ENCODE peak calls at places on chromosomes 6 and 20, in four cellular contexts. C is GM12878, V is K562, I is HCT116. W is an unnamed sample.

GRCh38 chr20:35104685-35105295 is 12.2 kb upstream of the TRPC4AP start:
- DNase-seq in C (no peak), V (no peak), I (no peak), W (no peak)

GRCh38 chr20:62307226-62308101 is 4.7 kb downstream of the ADRM1 start:
- DNase-seq in C (no peak), V (no peak), I (no peak), W (no peak)

GRCh38 chr6:80676386-80676785 is 569.9 kb downstream of the BCKDHB start:
- DNase-seq in C (no peak), V (no peak), I (no peak), W (no peak)

GRCh38 chr6:100461273-100461919 is 3.3 kb downstream of the SIM1 start:
- DNase-seq in C (no peak), V (no peak), I (no peak), W (peak; percentile 76)

GRCh38 chr20:11881453-11881852 is 36.2 kb upstream of the BTBD3 start:
- DNase-seq in C (no peak), V (no peak), I (no peak), W (no peak)

GRCh38 chr20:2301164-2301622 is 5.4 kb downstream of the TGM3 start:
- DNase-seq in C (peak; percentile 89), V (peak; percentile 29), I (no peak), W (no peak)

GRCh38 chr20:17443326-17443858 is 87.8 kb downstream of the BFSP1 start:
- DNase-seq in C (no peak), V (no peak), I (no peak), W (no peak)

GRCh38 chr6:156782691-156783320 is 5.6 kb downstream of the ARID1B start:
- DNase-seq in C (no peak), V (no peak), I (no peak), W (no peak)

GRCh38 chr20:23203951-23204730 is 118.0 kb upstream of the CD93 start:
- DNase-seq in C (no peak), V (no peak), I (no peak), W (no peak)

GRCh38 chr6:24720131-24720603 is 1.2 kb upstream of the C6orf62 start:
- DNase-seq in C (no peak), V (peak; percentile 64), I (no peak), W (no peak)

GRCh38 chr6:73790572-73790971 is 94.6 kb downstream of the CD109 start:
- DNase-seq in C (no peak), V (no peak), I (no peak), W (no peak)

GRCh38 chr6:108621117-108621516 is 60.4 kb downstream of the FOXO3 start:
- DNase-seq in C (no peak), V (no peak), I (peak; percentile 23), W (peak; percentile 15)

GRCh38 chr6:109424946-109425345 is 15.5 kb downstream of the PPIL6 start:
- DNase-seq in C (no peak), V (no peak), I (no peak), W (no peak)

GRCh38 chr6:137231895-137232294 is 12.7 kb upstream of the IFNGR1 start:
- DNase-seq in C (no peak), V (no peak), I (no peak), W (no peak)

GRCh38 chr6:63492476-63492875 is 79.8 kb upstream of the LOC128125822 start:
- DNase-seq in C (no peak), V (no peak), I (no peak), W (no peak)

GRCh38 chr20:25280574-25281535 is 33.0 kb downstream of the PYGB start:
- DNase-seq in C (no peak), V (no peak), I (no peak), W (peak; percentile 41)

GRCh38 chr6:74671558-74672025 is 534.3 kb downstream of the COL12A1 start:
- DNase-seq in C (no peak), V (no peak), I (no peak), W (no peak)

GRCh38 chr20:20465259-20465658 is 97.4 kb downstream of the INSM1 start:
- DNase-seq in C (no peak), V (no peak), I (no peak), W (no peak)

GRCh38 chr6:81763968-81764367 is 11.5 kb upstream of the TENT5A start:
- DNase-seq in C (no peak), V (no peak), I (no peak), W (no peak)

GRCh38 chr6:47414517-47415167 is 62.9 kb upstream of the CD2AP start:
- DNase-seq in C (peak; percentile 47), V (no peak), I (no peak), W (no peak)

GRCh38 chr20:4782373-4782772 is 60.7 kb downstream of the PRND start:
- DNase-seq in C (no peak), V (no peak), I (no peak), W (no peak)

DNA sequence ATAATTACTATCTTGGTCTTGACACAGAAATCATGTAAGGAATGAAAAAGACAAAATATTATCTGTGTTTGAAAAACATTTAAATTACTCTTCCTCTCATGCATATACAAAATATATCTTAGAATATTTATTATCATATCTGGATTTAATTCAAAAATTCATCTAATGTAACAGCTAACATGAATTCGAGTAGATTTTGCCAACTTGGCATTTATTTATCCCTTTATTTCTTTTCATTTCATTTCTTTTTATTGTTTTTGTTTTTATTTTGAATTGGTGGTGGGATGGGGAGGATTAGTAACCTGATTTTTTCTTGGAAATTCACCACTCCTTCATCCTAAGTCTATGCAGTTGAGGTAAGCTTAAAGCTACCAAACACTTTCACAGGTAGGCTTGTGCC is 508.7 kb downstream of the EPHA7 start:
- DNase-seq in C (no peak), V (no peak), I (no peak), W (no peak)
- TF ChIP-seq EGR1 in C (no peak), V (no peak), I (no peak), W (no peak)

GRCh38 chr6:85240787-85241186 is 209.1 kb upstream of the NT5E start:
- DNase-seq in C (no peak), V (no peak), I (no peak), W (no peak)
- TF ChIP-seq EGR1 in C (no peak), V (no peak), I (no peak), W (no peak)

GRCh38 chr6:36915599-36915998 is 29.8 kb downstream of the C6orf89 start:
- DNase-seq in C (no peak), V (no peak), I (no peak), W (no peak)
- TF ChIP-seq EGR1 in C (no peak), V (no peak), I (no peak), W (no peak)

DNA sequence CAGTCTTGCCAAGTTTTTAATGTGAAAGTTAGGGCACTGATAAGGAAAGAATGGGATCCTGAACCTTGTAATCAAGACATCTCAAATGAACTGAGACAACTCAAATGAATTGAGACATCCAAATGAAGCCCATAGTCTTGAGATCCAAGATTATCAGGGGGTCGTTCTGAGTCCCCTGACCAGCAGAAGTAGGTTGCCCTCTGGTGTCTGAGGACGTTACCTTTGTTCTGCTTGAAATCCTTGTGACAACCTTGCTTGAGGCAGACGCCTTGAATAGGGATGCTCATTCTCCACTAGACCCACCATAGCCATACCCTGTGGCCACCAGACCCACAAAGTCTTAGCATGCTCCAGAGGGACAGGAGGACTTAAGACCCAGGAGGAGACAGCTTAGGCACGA is 37.7 kb downstream of the ZBTB9 start:
- DNase-seq in C (no peak), V (peak; percentile 25), I (no peak), W (no peak)
- TF ChIP-seq EGR1 in C (no peak), V (no peak), I (no peak), W (no peak)

GRCh38 chr6:7939864-7940228 is 29.3 kb upstream of the TXNDC5 start:
- DNase-seq in C (no peak), V (no peak), I (no peak), W (no peak)
- TF ChIP-seq EGR1 in C (no peak), V (no peak), I (no peak), W (no peak)

DNA sequence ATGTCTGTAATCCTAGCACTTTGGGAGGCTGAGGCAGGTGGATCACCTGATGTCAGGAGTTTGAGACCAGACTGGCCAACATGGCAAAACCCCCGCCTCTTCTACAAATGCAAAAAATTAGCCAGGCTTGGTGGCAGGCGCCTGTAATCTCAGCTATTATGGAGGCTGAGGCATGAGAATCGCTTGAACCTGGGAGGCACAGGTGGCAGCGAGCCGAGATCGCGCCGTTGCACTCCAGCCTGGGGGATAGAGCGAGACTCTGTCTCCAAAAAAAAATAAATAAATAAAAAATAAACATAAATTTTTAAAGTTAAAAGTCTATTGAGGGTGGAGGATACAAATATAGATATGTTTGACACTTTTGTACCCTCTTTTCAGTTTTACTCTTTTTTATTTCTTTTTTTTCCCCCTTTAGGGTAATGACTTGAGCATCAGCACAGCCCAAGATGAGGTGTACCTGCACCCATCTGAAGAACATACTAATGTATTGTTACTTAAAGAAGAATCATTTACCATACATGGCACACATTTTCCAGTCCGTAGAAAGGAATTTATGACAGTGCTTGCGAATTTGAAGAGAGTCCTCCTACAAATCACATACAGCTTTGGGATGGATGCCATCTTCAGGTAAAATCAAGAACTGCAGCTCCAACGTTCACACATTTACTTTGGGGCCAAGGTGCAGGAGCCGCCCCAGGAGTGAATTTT is 368.9 kb downstream of the LAMA2 start:
- DNase-seq in C (peak; percentile 17), V (peak; percentile 30), I (peak; percentile 73), W (peak; percentile 69)
- TF ChIP-seq EGR1 in C (no peak), V (no peak), I (no peak), W (no peak)

DNA sequence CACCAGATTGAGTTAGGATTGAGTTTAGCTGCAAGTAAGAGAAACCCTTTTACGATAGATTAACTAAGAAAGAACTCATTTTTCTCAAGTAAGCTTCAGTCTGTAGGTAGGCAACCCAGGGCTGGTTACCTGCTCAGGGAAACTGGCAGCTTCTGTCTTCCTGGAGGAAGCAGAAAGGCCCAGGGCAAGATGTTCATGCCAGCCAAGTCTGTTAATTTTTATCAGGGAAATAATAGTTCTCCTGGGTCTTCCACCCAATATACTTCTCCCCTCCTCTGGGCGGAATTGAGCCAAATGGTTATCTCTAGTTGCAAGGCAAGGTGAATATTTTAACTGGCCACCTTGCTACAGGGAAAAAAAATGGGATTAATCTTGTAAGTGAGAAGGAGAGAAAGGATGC is 98.2 kb downstream of the UTRN start:
- DNase-seq in C (no peak), V (no peak), I (no peak), W (no peak)
- TF ChIP-seq EGR1 in C (no peak), V (no peak), I (no peak), W (no peak)

GRCh38 chr6:158154816-158155215 is 13.2 kb downstream of the SERAC1 start:
- DNase-seq in C (no peak), V (no peak), I (no peak), W (no peak)

GRCh38 chr6:158153576-158153975 is 14.5 kb downstream of the SERAC1 start:
- DNase-seq in C (no peak), V (no peak), I (no peak), W (no peak)

GRCh38 chr6:158152659-158153058 is 15.4 kb downstream of the SERAC1 start:
- DNase-seq in C (no peak), V (no peak), I (no peak), W (no peak)

GRCh38 chr6:158149641-158150040 is 18.4 kb downstream of the SERAC1 start:
- DNase-seq in C (no peak), V (no peak), I (no peak), W (no peak)

DNA sequence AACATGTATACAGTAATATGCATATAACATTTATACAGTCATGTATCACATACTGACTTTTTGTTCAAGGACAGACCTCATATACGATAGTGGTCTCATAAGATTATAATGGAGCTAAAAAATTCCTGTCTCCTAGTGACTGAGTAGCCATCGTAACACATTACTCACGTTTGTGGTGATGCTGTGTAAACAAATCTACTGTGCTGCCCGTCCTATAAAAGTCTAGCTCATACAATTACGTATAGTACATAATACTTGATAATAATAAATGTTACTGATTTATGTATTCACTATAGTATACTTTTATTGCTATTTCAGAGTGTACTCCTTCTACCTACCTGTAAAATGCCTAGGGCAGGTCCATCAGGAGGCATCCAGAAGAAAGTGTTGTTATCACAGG is 17.4 kb downstream of the SERAC1 start:
- DNase-seq in C (no peak), V (no peak), I (no peak), W (no peak)
- TF ChIP-seq EGR1 in C (no peak), V (no peak), I (no peak), W (no peak)

W was measured in H1.